ENCODE peak calls at places on chromosomes 16 and 17, in five cellular contexts. Z is HepG2, S is IMR-90, R is MM.1S, K is H9. Q is an unnamed sample.

GRCh38 chr17:14098246-14098645 is 28.9 kb downstream of the COX10 start:
- DNase-seq in K (no peak), R (no peak), Z (no peak), S (no peak), Q (no peak)

GRCh38 chr17:41530062-41531048 is 2.2 kb upstream of the KRT19 start:
- DNase-seq in K (no peak), Z (peak; percentile 85), S (peak; percentile 93), R (no peak), Q (peak; percentile 26)

GRCh38 chr17:6157716-6158115 is 87.5 kb downstream of the WSCD1 start:
- DNase-seq in R (no peak), K (no peak), Z (no peak), S (no peak), Q (no peak)

GRCh38 chr16:78786635-78787034 is 687.2 kb downstream of the WWOX start:
- DNase-seq in K (no peak), Z (no peak), R (no peak), S (no peak), Q (no peak)

GRCh38 chr17:16293918-16294317 is 59.4 kb downstream of the CENPV start:
- DNase-seq in K (no peak), Z (no peak), R (no peak), S (no peak), Q (no peak)

GRCh38 chr17:77037943-77038342 is 102.8 kb upstream of the SEC14L1 start:
- DNase-seq in Z (no peak), K (no peak), S (no peak), R (no peak), Q (no peak)

GRCh38 chr17:59505610-59506276 is 59.7 kb upstream of the DHX40 start:
- DNase-seq in K (no peak), S (peak; percentile 5), Z (peak; percentile 65), R (no peak), Q (no peak)

GRCh38 chr17:38421224-38421841 is 6.9 kb upstream of the ARHGAP23 start:
- DNase-seq in R (no peak), S (peak; percentile 69), K (peak; percentile 41), Z (no peak), Q (no peak)

GRCh38 chr17:70314506-70314905 is 145.2 kb downstream of the KCNJ2 start:
- DNase-seq in R (no peak), K (no peak), S (no peak), Z (no peak), Q (no peak)

GRCh38 chr16:24851700-24852099 is 5.9 kb downstream of the SLC5A11 start:
- DNase-seq in S (peak; percentile 75), R (no peak), K (no peak), Z (no peak), Q (no peak)

GRCh38 chr17:78765821-78766220 is 16.3 kb downstream of the CYTH1 start:
- DNase-seq in K (no peak), S (no peak), Z (no peak), R (no peak), Q (no peak)

GRCh38 chr17:78766225-78766624 is 15.8 kb downstream of the CYTH1 start:
- DNase-seq in S (no peak), R (no peak), Z (no peak), K (no peak), Q (no peak)

GRCh38 chr17:78762007-78762406 is 20.1 kb downstream of the CYTH1 start:
- DNase-seq in K (no peak), Z (no peak), R (no peak), S (peak; percentile 11), Q (no peak)

GRCh38 chr17:78764871-78765270 is 17.2 kb downstream of the CYTH1 start:
- DNase-seq in K (no peak), Z (no peak), R (no peak), S (no peak), Q (no peak)

DNA sequence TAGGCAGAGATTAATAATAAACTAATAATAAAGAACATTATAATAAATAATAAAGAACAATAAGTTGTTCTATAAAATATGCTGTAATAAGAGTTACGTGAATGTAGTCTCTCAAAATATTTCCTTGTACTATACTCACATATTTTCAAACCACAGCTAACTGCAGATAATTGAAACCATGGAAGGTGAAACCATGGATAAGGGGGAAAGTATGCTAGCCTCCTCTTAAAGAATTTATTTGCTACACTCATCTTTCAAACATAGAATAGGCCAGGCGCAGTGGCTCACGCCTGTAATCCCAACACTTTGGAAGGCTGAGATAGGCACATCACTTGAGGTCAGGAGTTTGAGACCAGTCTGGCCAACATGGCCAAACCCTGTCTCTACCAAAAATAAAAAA is 18.5 kb downstream of the CYTH1 start:
- DNase-seq in K (no peak), R (no peak), Z (no peak), S (peak; percentile 37), Q (no peak)
- H3K4me1 ChIP-seq in K (peaks cover 2% of the 10 kb centered on the region), R (peaks cover 43% of the 10 kb centered on the region), Z (peaks cover 78% of the 10 kb centered on the region), S (peaks cover 6% of the 10 kb centered on the region), Q (no peaks in the 10 kb centered on the region)

GRCh38 chr17:2423271-2423670 is 22.4 kb upstream of the MNT start:
- DNase-seq in S (no peak), Z (no peak), R (no peak), K (no peak), Q (no peak)

GRCh38 chr17:2420131-2420530 is 19.3 kb upstream of the MNT start:
- DNase-seq in S (no peak), K (no peak), R (no peak), Z (no peak), Q (no peak)

GRCh38 chr17:2418572-2418971 is 17.7 kb upstream of the MNT start:
- DNase-seq in R (no peak), S (peak; percentile 70), Z (no peak), K (no peak), Q (no peak)

GRCh38 chr17:2419526-2419925 is 18.7 kb upstream of the MNT start:
- DNase-seq in K (no peak), S (no peak), Z (no peak), R (no peak), Q (no peak)

GRCh38 chr17:2421315-2422147 is 20.7 kb upstream of the MNT start:
- DNase-seq in K (no peak), Z (no peak), R (no peak), S (peak; percentile 50), Q (no peak)
- TF ChIP-seq CTCF in K (peak; percentile 52), Z (no peak), R (no peak), S (peak; percentile 42), Q (no peak)

GRCh38 chr17:35539659-35540026 is 2.2 kb upstream of the SLFN12L start:
- DNase-seq in Z (no peak), S (no peak), K (no peak), R (no peak), Q (no peak)

GRCh38 chr17:35542990-35543389 is 5.5 kb upstream of the SLFN12L start:
- DNase-seq in S (no peak), R (no peak), K (no peak), Z (no peak), Q (no peak)

GRCh38 chr17:35543856-35544255 is 6.4 kb upstream of the SLFN12L start:
- DNase-seq in K (no peak), Z (no peak), R (no peak), S (peak; percentile 11), Q (no peak)

GRCh38 chr17:35540589-35541404 is 3.3 kb upstream of the SLFN12L start:
- DNase-seq in S (peak; percentile 51), K (no peak), Z (no peak), R (peak; percentile 58), Q (no peak)

GRCh38 chr17:35541434-35541833 is 4.0 kb upstream of the SLFN12L start:
- DNase-seq in R (no peak), S (no peak), Z (no peak), K (no peak), Q (no peak)
- H3K9ac ChIP-seq in R (peak overlapping the region; percentile 48), S (peak overlapping the region; percentile 25), Z (no peak overlapping the region), K (no peak overlapping the region), Q (no peak overlapping the region)

GRCh38 chr17:40312893-40313659 is 4.1 kb downstream of the RARA start:
- DNase-seq in K (no peak), R (no peak), Z (no peak), S (no peak), Q (peak; percentile 64)
- H3K4me1 ChIP-seq in K (peaks cover 8% of the 10 kb centered on the region), R (peaks cover 90% of the 10 kb centered on the region), Z (peaks cover 87% of the 10 kb centered on the region), S (peaks cover 65% of the 10 kb centered on the region), Q (peaks cover 58% of the 10 kb centered on the region)

GRCh38 chr16:70454221-70455034 is at the start of gene FCSK:
- DNase-seq in S (peak; percentile 60), R (peak; percentile 70), Z (peak; percentile 88), K (peak; percentile 84), Q (peak; percentile 89)
- TF ChIP-seq CTCF in S (no peak), R (no peak), Z (peak; percentile 73), K (peak; percentile 55), Q (no peak)

GRCh38 chr16:84726670-84727467 is 27.1 kb downstream of the USP10 start:
- DNase-seq in K (no peak), S (no peak), R (no peak), Z (peak; percentile 71), Q (no peak)
- H3K9ac ChIP-seq in K (no peak overlapping the region), S (no peak overlapping the region), R (no peak overlapping the region), Z (peak overlapping the region; percentile 50), Q (no peak overlapping the region)

Q was measured in kidney.